ENCODE peak calls at places on chromosomes 2 and 18, in six cellular contexts. W is C1 segment of cervical spinal cord, B is prostate gland, Y is substantia nigra, U is activated T-helper 1 cell treated with Interleukin-2 at 50 U/mL for 16 hours, F is ovary. Z is an unnamed sample.

GRCh38 chr18:79925656-79925979 is 25.8 kb downstream of the SLC66A2 start:
- DNase-seq in Y (no peak), W (no peak), B (no peak), F (peak; percentile 16), U (no peak), Z (no peak)

GRCh38 chr2:18159899-18160298 is 281.4 kb downstream of the KCNS3 start:
- DNase-seq in B (no peak), U (no peak), Y (no peak), F (no peak), W (no peak), Z (no peak)

GRCh38 chr2:238325694-238326093 is 5.4 kb downstream of the TRAF3IP1 start:
- DNase-seq in F (no peak), B (no peak), W (no peak), Y (no peak), U (no peak), Z (no peak)

GRCh38 chr2:215368493-215368809 is 56.6 kb downstream of the ATIC start:
- DNase-seq in Y (no peak), W (no peak), F (no peak), U (no peak), B (no peak), Z (no peak)

GRCh38 chr18:58996131-58996632 is 131.5 kb downstream of the ZNF532 start:
- DNase-seq in Y (no peak), U (no peak), B (no peak), W (no peak), F (no peak), Z (no peak)

GRCh38 chr2:226489765-226490164 is 309.9 kb downstream of the IRS1 start:
- DNase-seq in B (no peak), U (no peak), F (no peak), Y (no peak), W (no peak), Z (no peak)

GRCh38 chr18:58639751-58640427 is 11.0 kb upstream of the ALPK2 start:
- DNase-seq in W (no peak), Y (no peak), F (no peak), U (no peak), B (no peak), Z (no peak)

GRCh38 chr18:26791676-26792075 is 73.8 kb downstream of the AQP4 start:
- DNase-seq in U (no peak), B (no peak), Y (no peak), W (no peak), F (no peak), Z (no peak)

GRCh38 chr2:31675485-31675901 is 94.8 kb upstream of the SRD5A2 start:
- DNase-seq in B (no peak), U (no peak), F (no peak), Y (no peak), W (no peak), Z (no peak)

GRCh38 chr2:151238527-151239487 is 22.9 kb downstream of the RBM43 start:
- DNase-seq in B (peak; percentile 34), W (peak; percentile 9), U (no peak), Y (no peak), F (peak; percentile 39), Z (peak; percentile 13)

GRCh38 chr2:233449921-233450853 is 95.9 kb downstream of the DGKD start:
- DNase-seq in W (no peak), Y (no peak), U (no peak), F (peak; percentile 18), B (no peak), Z (no peak)

Z was measured in NCI-H1930.